ENCODE peak calls at places on chromosome 6, in eight cellular contexts. R is brain microvascular endothelial cell, E is heart left ventricle, H is thoracic aorta, X is tibial artery, Q is GM13977, O is lung, S is left ventricle myocardium inferior. F is an unnamed sample.

GRCh38 chr6:10151144-10151915 is 263.5 kb downstream of the TFAP2A start:
- DNase-seq in X (no peak), H (no peak), Q (no peak), O (no peak), S (no peak), E (no peak), R (peak), F (no peak)

GRCh38 chr6:150537893-150538292 is 61.8 kb upstream of the PLEKHG1 start:
- DNase-seq in S (peak), Q (no peak), E (no peak), H (no peak), O (no peak), R (no peak), X (peak), F (no peak)

GRCh38 chr6:95286874-95287273 is 290.5 kb upstream of the MANEA start:
- DNase-seq in Q (no peak), O (no peak), E (no peak), X (no peak), R (no peak), S (no peak), H (no peak), F (no peak)

GRCh38 chr6:340991-341827 is 48.9 kb downstream of the DUSP22 start:
- DNase-seq in X (no peak), S (peak), O (no peak), E (peak), Q (peak), R (no peak), H (no peak), F (no peak)

GRCh38 chr6:4358414-4359107 is 223.2 kb upstream of the ECI2 start:
- DNase-seq in R (peak), X (peak), H (peak), O (peak), S (peak), E (peak), Q (no peak), F (peak)

GRCh38 chr6:142387997-142388815 is 86.4 kb downstream of the ADGRG6 start:
- DNase-seq in R (peak), O (no peak), E (no peak), X (no peak), H (no peak), S (no peak), Q (peak), F (no peak)

GRCh38 chr6:167505782-167506181 is 180.9 kb downstream of the TTLL2 start:
- DNase-seq in H (no peak), Q (no peak), O (no peak), R (no peak), S (no peak), X (no peak), E (no peak), F (no peak)

GRCh38 chr6:81894788-81895221 is 142.3 kb upstream of the TENT5A start:
- DNase-seq in X (no peak), Q (no peak), R (peak), S (peak), H (no peak), O (no peak), E (peak), F (peak)

GRCh38 chr6:97969065-97969464 is 686.0 kb upstream of the MMS22L start:
- DNase-seq in R (no peak), E (no peak), S (no peak), H (no peak), Q (no peak), O (no peak), X (no peak), F (no peak)

GRCh38 chr6:73123632-73124329 is 101.5 kb downstream of the KHDC1L start:
- DNase-seq in R (no peak), X (no peak), Q (peak), O (no peak), H (no peak), S (no peak), E (no peak), F (no peak)

GRCh38 chr6:73116330-73116729 is 109.0 kb downstream of the KHDC1L start:
- DNase-seq in R (no peak), E (no peak), Q (no peak), O (no peak), H (no peak), S (no peak), X (no peak), F (no peak)

GRCh38 chr6:73121421-73121993 is 103.8 kb downstream of the KHDC1L start:
- DNase-seq in O (no peak), H (no peak), Q (no peak), S (no peak), E (no peak), X (no peak), R (peak), F (no peak)
- TF ChIP-seq CTCF in O (no peak), H (no peak), Q (no peak), S (no peak), E (no peak), X (no peak), R (peak), F (no peak)

GRCh38 chr6:2988426-2989331 is 11.0 kb upstream of the NQO2 start:
- DNase-seq in H (peak), S (peak), E (peak), R (peak), Q (peak), X (peak), O (peak), F (peak)

GRCh38 chr6:2988076-2988425 is 11.6 kb upstream of the NQO2 start:
- DNase-seq in R (no peak), S (no peak), X (no peak), H (no peak), Q (no peak), E (no peak), O (no peak), F (no peak)

GRCh38 chr6:2990932-2991506 is 8.7 kb upstream of the NQO2 start:
- DNase-seq in R (no peak), E (no peak), Q (no peak), H (no peak), S (no peak), O (no peak), X (no peak), F (no peak)

GRCh38 chr6:2990179-2990931 is 9.3 kb upstream of the NQO2 start:
- DNase-seq in O (peak), R (peak), S (no peak), X (no peak), E (no peak), Q (no peak), H (no peak), F (peak)

DNA sequence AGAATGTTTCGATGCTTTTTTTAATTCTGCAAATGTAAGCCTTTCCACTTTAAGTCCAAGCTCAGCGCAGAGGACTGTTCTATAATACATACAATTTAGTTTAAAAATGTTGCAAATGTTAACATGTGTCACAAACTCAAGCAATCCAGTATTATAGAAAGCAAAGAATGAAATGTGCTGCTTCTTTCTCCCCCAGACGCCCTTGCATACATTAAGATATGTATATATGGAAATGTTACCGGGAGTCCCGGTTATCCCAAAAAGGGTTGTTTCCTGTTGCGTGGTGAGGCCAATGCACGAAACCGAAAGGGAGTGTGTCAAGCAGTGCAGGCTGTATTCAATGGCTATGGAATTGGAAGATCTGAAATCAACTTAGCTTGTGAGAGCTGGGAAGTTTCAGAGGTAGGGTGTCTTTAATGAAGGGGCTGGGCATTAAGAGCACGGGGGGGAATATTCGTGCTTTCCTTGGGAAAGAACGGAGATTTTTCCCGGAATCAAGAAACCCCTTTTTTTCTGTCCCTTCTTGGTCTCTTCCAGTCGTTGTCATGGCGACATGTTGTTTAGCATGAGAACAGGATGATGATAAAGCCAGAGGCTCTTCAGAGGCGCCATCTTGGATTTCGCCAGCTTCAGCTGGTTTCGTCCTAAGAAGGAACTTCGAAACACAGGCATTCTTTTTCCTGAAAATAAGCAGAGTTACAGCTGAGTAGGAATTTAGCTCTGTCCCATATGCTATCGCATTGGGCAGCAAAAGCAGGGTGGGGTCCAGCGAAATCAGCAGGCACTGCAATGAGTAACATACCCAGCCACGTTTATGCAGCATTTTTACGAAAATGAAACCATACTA is 10.1 kb upstream of the NQO2 start:
- DNase-seq in O (peak), Q (peak), X (peak), E (no peak), S (peak), R (peak), H (no peak), F (peak)
- TF ChIP-seq CTCF in O (no peak), Q (no peak), X (no peak), E (peak), S (no peak), R (no peak), H (no peak), F (no peak)

GRCh38 chr6:26538936-26539615 is 910 bp downstream of the HMGN4 start:
- DNase-seq in Q (no peak), O (no peak), E (no peak), X (no peak), R (no peak), S (no peak), H (no peak), F (no peak)

GRCh38 chr6:26536571-26537159 is 1.5 kb upstream of the HMGN4 start:
- DNase-seq in R (peak), H (no peak), E (no peak), Q (peak), X (no peak), O (peak), S (no peak), F (no peak)

GRCh38 chr6:26537160-26537845 is 863 bp upstream of the HMGN4 start:
- DNase-seq in Q (peak), O (peak), E (peak), S (peak), H (peak), X (peak), R (peak), F (peak)

GRCh38 chr6:26538572-26538902 is 371 bp downstream of the HMGN4 start:
- DNase-seq in E (no peak), O (no peak), Q (no peak), R (no peak), X (no peak), H (no peak), S (no peak), F (no peak)

DNA sequence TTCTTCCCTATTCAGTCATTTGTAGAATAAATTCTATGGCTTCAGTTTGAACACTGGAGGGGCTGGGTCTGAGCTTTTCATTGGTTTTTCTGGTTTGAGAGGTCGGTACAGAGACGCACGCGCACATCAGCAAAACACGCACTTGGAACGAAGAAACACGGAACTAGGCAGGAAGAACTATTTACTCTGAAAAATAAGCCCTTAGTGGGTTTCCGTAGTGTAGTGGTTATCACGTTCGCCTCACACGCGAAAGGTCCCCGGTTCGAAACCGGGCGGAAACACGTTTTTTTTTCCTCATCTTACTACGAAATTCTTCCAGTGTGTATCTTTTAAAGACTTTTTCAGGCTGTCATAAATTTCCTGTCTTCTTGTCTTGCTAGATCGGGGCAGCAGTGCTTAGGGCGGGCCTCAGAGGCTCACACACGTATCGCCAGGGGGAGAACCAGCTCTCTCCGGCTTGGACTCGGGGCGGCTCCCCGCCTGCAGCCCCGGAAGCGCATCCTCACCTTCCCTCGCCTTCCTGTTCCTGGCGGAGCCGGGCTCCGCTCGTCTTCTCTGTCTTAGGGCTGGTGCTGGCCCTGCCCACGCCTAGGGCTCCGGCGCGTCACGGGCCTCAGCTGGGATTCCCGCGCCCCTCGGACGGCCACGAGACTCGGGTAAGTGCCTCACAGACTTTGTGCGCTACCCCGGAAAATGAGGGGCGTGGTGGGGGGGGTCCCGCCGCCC is at the start of gene HMGN4:
- DNase-seq in H (no peak), S (peak), O (peak), E (peak), Q (peak), X (peak), R (peak), F (peak)
- TF ChIP-seq CTCF in H (no peak), S (no peak), O (no peak), E (no peak), Q (no peak), X (no peak), R (no peak), F (peak)

GRCh38 chr6:87151786-87152527 is 3.4 kb upstream of the ZNF292 start:
- DNase-seq in Q (peak), X (peak), R (peak), E (peak), S (peak), H (peak), O (peak), F (peak)
- TF ChIP-seq CTCF in Q (no peak), X (no peak), R (peak), E (no peak), S (peak), H (no peak), O (no peak), F (peak)

GRCh38 chr6:160254467-160255312 is 3.9 kb downstream of the SLC22A2 start:
- DNase-seq in X (no peak), E (no peak), Q (no peak), S (no peak), R (no peak), O (no peak), H (no peak), F (no peak)
- TF ChIP-seq CTCF in X (no peak), E (no peak), Q (no peak), S (no peak), R (no peak), O (no peak), H (no peak), F (no peak)

F was measured in dorsolateral prefrontal cortex.